ENCODE peak calls at places on chromosomes 7 and 10, in four cellular contexts. One of them, this sample, is unnamed.

GRCh38 chr10:49240946-49241345 is 52.8 kb upstream of the TMEM273 start:
- DNase-seq in RWPE1: no peak
- DNase-seq in fibroblast of lung: no peak
- DNase-seq in PC-3: no peak
- DNase-seq in this sample: no peak

GRCh38 chr10:69438531-69439349 is 12.5 kb upstream of the TSPAN15 start:
- DNase-seq in RWPE1: peak
- DNase-seq in fibroblast of lung: no peak
- DNase-seq in PC-3: peak
- DNase-seq in this sample: no peak

GRCh38 chr7:121081327-121081936 is 92.9 kb downstream of the CPED1 start:
- DNase-seq in RWPE1: peak
- DNase-seq in fibroblast of lung: peak
- DNase-seq in PC-3: peak
- DNase-seq in this sample: peak

GRCh38 chr10:58152698-58153263 is 114.9 kb downstream of the IPMK start:
- DNase-seq in RWPE1: peak
- DNase-seq in fibroblast of lung: peak
- DNase-seq in PC-3: peak
- DNase-seq in this sample: peak

GRCh38 chr7:41374150-41374848 is 328.6 kb downstream of the INHBA start:
- DNase-seq in RWPE1: no peak
- DNase-seq in fibroblast of lung: peak
- DNase-seq in PC-3: no peak
- DNase-seq in this sample: no peak

GRCh38 chr7:22653981-22654380 is 73.0 kb upstream of the IL6 start:
- DNase-seq in RWPE1: no peak
- DNase-seq in fibroblast of lung: no peak
- DNase-seq in PC-3: no peak
- DNase-seq in this sample: no peak

GRCh38 chr7:135976312-135977019 is 693 bp downstream of the MTPN start:
- DNase-seq in RWPE1: peak
- DNase-seq in fibroblast of lung: no peak
- DNase-seq in PC-3: peak
- DNase-seq in this sample: no peak

GRCh38 chr10:16497911-16498310 is 23.8 kb downstream of the C1QL3 start:
- DNase-seq in RWPE1: no peak
- DNase-seq in fibroblast of lung: no peak
- DNase-seq in PC-3: no peak
- DNase-seq in this sample: no peak

GRCh38 chr7:34091330-34091917 is 186.1 kb downstream of the BMPER start:
- DNase-seq in RWPE1: peak
- DNase-seq in fibroblast of lung: peak
- DNase-seq in PC-3: peak
- DNase-seq in this sample: peak

GRCh38 chr7:14233026-14233897 is 243.8 kb upstream of the ETV1 start:
- DNase-seq in RWPE1: peak
- DNase-seq in fibroblast of lung: peak
- DNase-seq in PC-3: peak
- DNase-seq in this sample: no peak

GRCh38 chr7:141649137-141649864 is 52.7 kb downstream of the DENND11 start:
- DNase-seq in RWPE1: no peak
- DNase-seq in fibroblast of lung: peak
- DNase-seq in PC-3: no peak
- DNase-seq in this sample: no peak

GRCh38 chr10:22310928-22311327 is 5.3 kb upstream of the COMMD3 start:
- DNase-seq in RWPE1: no peak
- DNase-seq in fibroblast of lung: no peak
- DNase-seq in PC-3: peak
- DNase-seq in this sample: no peak

GRCh38 chr7:29112721-29113120 is 33.6 kb downstream of the CPVL start:
- DNase-seq in RWPE1: no peak
- DNase-seq in fibroblast of lung: no peak
- DNase-seq in PC-3: no peak
- DNase-seq in this sample: no peak

GRCh38 chr7:29116361-29116760 is 30.0 kb downstream of the CPVL start:
- DNase-seq in RWPE1: no peak
- DNase-seq in fibroblast of lung: no peak
- DNase-seq in PC-3: peak
- DNase-seq in this sample: no peak

GRCh38 chr7:29115130-29115529 is 31.2 kb downstream of the CPVL start:
- DNase-seq in RWPE1: no peak
- DNase-seq in fibroblast of lung: no peak
- DNase-seq in PC-3: no peak
- DNase-seq in this sample: no peak

GRCh38 chr7:29115753-29116152 is 30.6 kb downstream of the CPVL start:
- DNase-seq in RWPE1: no peak
- DNase-seq in fibroblast of lung: no peak
- DNase-seq in PC-3: no peak
- DNase-seq in this sample: no peak

GRCh38 chr7:29113384-29114102 is 32.8 kb downstream of the CPVL start:
- DNase-seq in RWPE1: peak
- DNase-seq in fibroblast of lung: peak
- DNase-seq in PC-3: peak
- DNase-seq in this sample: no peak
- TF ChIP-seq CTCF in RWPE1: no peak
- TF ChIP-seq CTCF in fibroblast of lung: no peak
- TF ChIP-seq CTCF in PC-3: peak
- TF ChIP-seq CTCF in this sample: no peak

GRCh38 chr10:72764151-72764550 is 72.2 kb downstream of the MCU start:
- DNase-seq in RWPE1: peak
- DNase-seq in fibroblast of lung: peak
- DNase-seq in PC-3: peak
- DNase-seq in this sample: peak

GRCh38 chr10:72763201-72763600 is 71.3 kb downstream of the MCU start:
- DNase-seq in RWPE1: no peak
- DNase-seq in fibroblast of lung: no peak
- DNase-seq in PC-3: no peak
- DNase-seq in this sample: no peak

GRCh38 chr10:72761498-72761897 is 69.6 kb downstream of the MCU start:
- DNase-seq in RWPE1: no peak
- DNase-seq in fibroblast of lung: no peak
- DNase-seq in PC-3: no peak
- DNase-seq in this sample: no peak

GRCh38 chr10:72762042-72762441 is 70.1 kb downstream of the MCU start:
- DNase-seq in RWPE1: no peak
- DNase-seq in fibroblast of lung: peak
- DNase-seq in PC-3: no peak
- DNase-seq in this sample: no peak

GRCh38 chr10:72765051-72765450 is 73.1 kb downstream of the MCU start:
- DNase-seq in RWPE1: no peak
- DNase-seq in fibroblast of lung: no peak
- DNase-seq in PC-3: no peak
- DNase-seq in this sample: no peak
- H3K27ac ChIP-seq in RWPE1: no peak
- H3K27ac ChIP-seq in fibroblast of lung: no peak
- H3K27ac ChIP-seq in PC-3: no peak
- H3K27ac ChIP-seq in this sample: no peak

GRCh38 chr10:110305767-110306451 is 1.2 kb upstream of the SMNDC1 start:
- DNase-seq in RWPE1: peak
- DNase-seq in fibroblast of lung: peak
- DNase-seq in PC-3: peak
- DNase-seq in this sample: peak

GRCh38 chr10:110307805-110308204 is 3.1 kb upstream of the SMNDC1 start:
- DNase-seq in RWPE1: no peak
- DNase-seq in fibroblast of lung: no peak
- DNase-seq in PC-3: peak
- DNase-seq in this sample: no peak

GRCh38 chr10:110304780-110305421 is at the start of gene SMNDC1:
- DNase-seq in RWPE1: peak
- DNase-seq in fibroblast of lung: peak
- DNase-seq in PC-3: peak
- DNase-seq in this sample: peak

GRCh38 chr10:110304394-110304779 is 333 bp downstream of the SMNDC1 start:
- DNase-seq in RWPE1: peak
- DNase-seq in fibroblast of lung: no peak
- DNase-seq in PC-3: no peak
- DNase-seq in this sample: no peak

GRCh38 chr10:110306452-110306768 is 1.7 kb upstream of the SMNDC1 start:
- DNase-seq in RWPE1: no peak
- DNase-seq in fibroblast of lung: no peak
- DNase-seq in PC-3: no peak
- DNase-seq in this sample: no peak
- TF ChIP-seq CTCF in RWPE1: peak
- TF ChIP-seq CTCF in fibroblast of lung: no peak
- TF ChIP-seq CTCF in PC-3: no peak
- TF ChIP-seq CTCF in this sample: no peak

GRCh38 chr10:80164596-80164995 is 32.1 kb downstream of the PLAC9 start:
- DNase-seq in RWPE1: no peak
- DNase-seq in fibroblast of lung: no peak
- DNase-seq in PC-3: no peak
- DNase-seq in this sample: no peak

GRCh38 chr10:80166581-80167470 is 34.3 kb downstream of the PLAC9 start:
- DNase-seq in RWPE1: no peak
- DNase-seq in fibroblast of lung: no peak
- DNase-seq in PC-3: no peak
- DNase-seq in this sample: no peak

GRCh38 chr10:80163741-80164341 is 31.3 kb downstream of the PLAC9 start:
- DNase-seq in RWPE1: peak
- DNase-seq in fibroblast of lung: peak
- DNase-seq in PC-3: peak
- DNase-seq in this sample: peak

GRCh38 chr10:80167471-80167870 is 34.9 kb downstream of the PLAC9 start:
- DNase-seq in RWPE1: no peak
- DNase-seq in fibroblast of lung: no peak
- DNase-seq in PC-3: no peak
- DNase-seq in this sample: no peak

DNA sequence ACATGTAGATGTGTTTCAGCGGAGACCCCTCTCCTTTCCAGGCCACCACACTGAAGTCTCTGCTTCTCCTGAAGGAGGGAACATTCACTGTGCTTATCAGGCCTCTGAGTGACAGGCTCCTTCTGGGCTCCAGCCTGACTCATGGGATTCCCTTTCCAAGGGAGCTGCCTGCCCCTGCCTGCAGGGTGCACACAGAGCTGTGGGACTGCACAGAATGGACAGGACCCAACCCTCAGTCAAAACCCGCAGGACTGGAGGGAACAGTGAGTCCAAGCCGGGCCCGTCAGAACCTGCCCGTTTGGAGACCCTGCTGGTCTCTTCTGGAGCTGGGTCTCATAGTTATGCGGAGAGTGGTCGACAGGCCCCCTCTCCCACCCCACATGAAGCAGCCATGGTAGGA is 32.6 kb downstream of the PLAC9 start:
- DNase-seq in RWPE1: peak
- DNase-seq in fibroblast of lung: peak
- DNase-seq in PC-3: peak
- DNase-seq in this sample: no peak
- H3K27ac ChIP-seq in RWPE1: peak
- H3K27ac ChIP-seq in fibroblast of lung: peak
- H3K27ac ChIP-seq in PC-3: peak
- H3K27ac ChIP-seq in this sample: peak

GRCh38 chr10:13725594-13725993 is 138.8 kb downstream of the PRPF18 start:
- DNase-seq in RWPE1: no peak
- DNase-seq in fibroblast of lung: no peak
- DNase-seq in PC-3: no peak
- DNase-seq in this sample: no peak
- TF ChIP-seq CTCF in RWPE1: no peak
- TF ChIP-seq CTCF in fibroblast of lung: no peak
- TF ChIP-seq CTCF in PC-3: no peak
- TF ChIP-seq CTCF in this sample: no peak